ENCODE peak calls at places on chromosomes 4 and X, in four cellular contexts. D, H, R and A are unnamed samples. For H3K79me2, the result is how much of the 10 kb centered on the place peaks cover.

GRCh38 chr4:38314663-38315062 is 349.3 kb upstream of the KLF3 start:
- DNase-seq in D (no peak), R (no peak), H (no peak), A (no peak)

GRCh38 chr4:36280555-36280954 is 861 bp upstream of the DTHD1 start:
- DNase-seq in D (peak), R (no peak), H (peak), A (no peak)

GRCh38 chrX:1767026-1767425 is 152.2 kb downstream of the ASMT start:
- DNase-seq in H (no peak), D (peak), R (no peak), A (no peak)

GRCh38 chrX:154409222-154409871 is at the start of gene DNASE1L1:
- DNase-seq in D (peak), R (peak), H (peak), A (peak)

GRCh38 chr4:93065790-93066189 is 762.0 kb downstream of the GRID2 start:
- DNase-seq in H (no peak), D (no peak), R (no peak), A (no peak)

GRCh38 chrX:152960115-152960514 is 33.8 kb downstream of the PNMA5 start:
- DNase-seq in D (no peak), R (no peak), H (no peak), A (no peak)

GRCh38 chrX:17788439-17788838 is 51.1 kb downstream of the SCML1 start:
- DNase-seq in D (peak), R (peak), H (peak), A (no peak)

GRCh38 chr4:25900310-25900709 is 13.7 kb upstream of the SMIM20 start:
- DNase-seq in H (no peak), D (no peak), R (no peak), A (no peak)

GRCh38 chrX:103663921-103664320 is 22.6 kb downstream of the MORF4L2 start:
- DNase-seq in D (no peak), R (no peak), H (no peak), A (no peak)

GRCh38 chrX:154437398-154437752 is 421 bp downstream of the GDI1 start:
- DNase-seq in D (no peak), H (no peak), R (no peak), A (no peak)

GRCh38 chrX:136168929-136169735 is 21.8 kb downstream of the FHL1 start:
- DNase-seq in H (peak), D (peak), R (peak), A (peak)

GRCh38 chr4:117134386-117134785 is 49.0 kb upstream of the TRAM1L1 start:
- DNase-seq in D (peak), H (peak), R (no peak), A (peak)

DNA sequence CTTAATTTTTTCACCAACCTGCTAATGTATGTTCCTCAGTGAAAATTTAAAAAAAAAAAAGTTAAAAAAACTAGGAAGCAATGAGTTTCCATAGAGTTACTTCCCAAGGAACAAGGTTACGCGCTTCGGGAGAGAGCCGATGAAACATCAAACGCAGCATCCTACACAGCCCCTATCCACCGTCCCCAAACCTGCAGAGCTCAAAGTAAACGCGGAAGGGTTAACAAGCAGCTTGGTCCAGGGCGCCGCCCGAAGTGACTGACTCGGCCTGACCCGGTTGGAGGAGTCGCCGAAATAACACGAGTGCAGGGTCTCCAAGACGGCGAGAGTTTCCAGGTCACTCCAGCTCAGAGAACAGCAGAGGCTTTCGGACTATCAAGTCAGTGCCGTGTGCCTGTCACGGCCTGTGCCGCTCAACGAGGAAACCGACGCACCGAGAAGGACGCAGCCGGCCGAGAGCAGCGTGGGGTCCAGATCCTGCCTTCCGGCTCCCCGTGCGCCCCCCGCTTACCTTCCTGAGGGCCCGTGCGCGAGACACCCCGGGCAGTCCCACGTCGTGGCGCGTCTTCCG is 507 bp downstream of the NOP14 start:
- DNase-seq in H (peak), R (peak), D (peak), A (peak)
- H3K79me2 ChIP-seq in H (under half), R (under half), D (under half), A (under half)

GRCh38 chr4:87677731-87678130 is 27.7 kb downstream of the DMP1 start:
- DNase-seq in R (no peak), H (no peak), D (no peak), A (no peak)
- H3K4me2 ChIP-seq in R (no peak), H (no peak), D (no peak), A (no peak)

GRCh38 chr4:138039010-138039409 is 203.1 kb downstream of the SLC7A11 start:
- DNase-seq in D (no peak), R (no peak), H (no peak), A (no peak)

GRCh38 chr4:138034871-138035270 is 207.3 kb downstream of the SLC7A11 start:
- DNase-seq in R (no peak), D (no peak), H (no peak), A (no peak)

GRCh38 chr4:138037716-138038115 is 204.4 kb downstream of the SLC7A11 start:
- DNase-seq in H (no peak), D (no peak), R (no peak), A (no peak)

GRCh38 chr4:138030375-138030774 is 211.8 kb downstream of the SLC7A11 start:
- DNase-seq in H (no peak), D (no peak), R (no peak), A (no peak)

GRCh38 chr4:138035781-138036258 is 206.3 kb downstream of the SLC7A11 start:
- DNase-seq in R (no peak), H (no peak), D (peak), A (peak)
- H3K4ac ChIP-seq in R (no peak), H (no peak), D (no peak), A (no peak)

GRCh38 chr4:55507612-55508011 is 39.1 kb downstream of the CLOCK start:
- DNase-seq in H (no peak), D (no peak), R (no peak), A (no peak)
- H3K79me2 ChIP-seq in H (under half), D (under half), R (under half), A (under half)

DNA sequence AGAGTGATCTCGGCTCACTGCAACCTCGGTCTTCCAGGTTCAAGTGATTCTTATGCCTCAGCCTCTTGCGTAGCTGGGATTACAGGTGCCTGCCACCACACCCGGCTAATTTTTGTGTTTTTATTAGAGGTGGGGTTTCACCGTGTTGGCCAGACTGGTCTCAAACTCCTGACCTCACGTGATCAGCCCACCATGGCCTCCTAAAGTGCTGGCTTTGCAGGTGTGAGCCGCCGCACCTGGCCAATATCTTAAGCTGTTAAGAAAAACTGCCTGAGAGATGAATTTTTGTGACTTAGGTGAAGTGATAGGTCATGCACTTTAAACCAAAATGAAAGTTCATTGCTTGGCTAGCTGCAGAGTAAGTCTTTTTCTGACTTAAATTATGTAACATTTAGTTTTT is 5.8 kb downstream of the KDM6A start:
- DNase-seq in H (no peak), R (no peak), D (no peak), A (no peak)
- H3K4me2 ChIP-seq in H (no peak), R (no peak), D (no peak), A (no peak)

GRCh38 chrX:111259559-111259958 is 10.7 kb downstream of the CAPN6 start:
- DNase-seq in D (no peak), H (no peak), R (no peak), A (peak)

GRCh38 chrX:111264397-111264796 is 5.9 kb downstream of the CAPN6 start:
- DNase-seq in H (no peak), D (no peak), R (no peak), A (no peak)

GRCh38 chrX:111265506-111265905 is 4.8 kb downstream of the CAPN6 start:
- DNase-seq in R (no peak), D (no peak), H (no peak), A (no peak)

GRCh38 chrX:111262086-111262485 is 8.2 kb downstream of the CAPN6 start:
- DNase-seq in H (no peak), D (no peak), R (no peak), A (peak)
- H3K4ac ChIP-seq in H (no peak), D (no peak), R (no peak), A (no peak)

GRCh38 chrX:146259207-146259606 is 441.6 kb downstream of the SLITRK2 start:
- DNase-seq in H (no peak), D (no peak), R (no peak), A (no peak)

DNA sequence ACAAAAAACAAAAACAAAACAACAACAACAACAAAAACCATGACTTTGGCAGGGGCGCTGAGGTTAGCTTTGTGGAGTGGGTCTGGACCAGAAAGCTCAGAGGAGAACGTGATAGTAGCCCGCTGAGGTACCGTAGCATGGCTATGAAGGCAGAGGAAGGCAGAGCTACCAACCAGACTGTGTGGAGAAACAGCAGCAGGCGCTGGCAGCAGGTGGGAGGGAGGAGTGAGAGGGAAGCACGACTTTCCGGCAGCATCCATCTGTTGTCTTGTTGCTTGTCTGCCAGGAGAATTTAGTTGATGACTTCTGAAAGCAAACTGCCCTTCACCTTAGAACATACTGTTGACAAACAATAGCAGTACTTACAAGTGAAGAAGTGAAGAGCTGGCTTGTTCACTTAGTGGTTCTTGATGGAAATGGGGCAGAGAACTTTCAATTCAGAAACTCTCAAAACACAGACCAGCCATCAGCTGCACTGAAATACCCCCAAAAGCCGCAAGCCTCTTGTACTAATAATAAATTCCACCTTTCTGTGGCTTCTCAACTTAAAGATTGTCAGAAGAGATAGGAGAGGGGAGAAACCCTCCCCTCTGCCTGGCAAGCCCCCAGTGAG is 447.2 kb downstream of the SLITRK2 start:
- DNase-seq in D (no peak), R (no peak), H (no peak), A (no peak)
- H3K79me2 ChIP-seq in D (under half), R (under half), H (under half), A (under half)

DNA sequence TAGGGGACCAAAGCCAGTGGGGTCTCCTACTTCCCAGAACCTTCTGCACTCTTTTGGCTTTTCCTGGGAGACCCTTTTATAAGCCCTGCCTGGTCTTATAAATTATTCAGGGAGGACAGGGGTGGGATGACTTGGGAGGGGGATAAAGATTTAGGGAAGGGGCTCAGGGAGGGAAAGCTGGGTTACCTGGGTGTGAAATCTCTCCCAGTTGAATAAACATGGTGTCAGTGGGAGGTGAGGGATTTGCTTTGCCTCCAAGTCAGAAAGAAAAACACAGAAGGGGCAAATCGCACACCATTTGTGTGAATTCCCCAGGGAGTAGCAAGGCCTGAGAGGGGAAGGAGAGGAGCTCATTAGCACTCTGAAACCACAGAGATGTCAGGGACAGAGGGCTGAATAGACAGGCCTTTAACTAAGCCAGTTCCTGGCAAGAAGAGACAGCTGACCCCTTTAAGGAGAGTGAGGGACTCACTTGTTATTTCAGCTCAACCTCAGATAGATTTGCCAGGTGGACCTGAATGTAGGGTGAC is at the start of gene RIPPLY1:
- DNase-seq in D (peak), R (no peak), H (no peak), A (no peak)
- H3K4me2 ChIP-seq in D (no peak), R (no peak), H (no peak), A (no peak)